ENCODE peak calls at places on chromosome 11, in nine cellular contexts. U, Z, C, P, Y, M, I, E and H are unnamed samples.
A peak's percentile ranks its signal among the peaks of the same experiment; 100 is the strongest.

GRCh38 chr11:44993971-44994705 is 43.5 kb upstream of the TP53I11 start:
- DNase-seq in U (no peak), Z (no peak), C (no peak), P (no peak), Y (no peak), M (no peak), I (no peak), E (no peak), H (no peak)

GRCh38 chr11:86243377-86243776 is 1.2 kb upstream of the EED start:
- DNase-seq in U (no peak), Z (no peak), C (no peak), P (no peak), Y (no peak), M (no peak), I (peak; percentile 40), E (no peak), H (no peak)

GRCh38 chr11:73795925-73796632 is 8.4 kb downstream of the MRPL48 start:
- DNase-seq in U (no peak), Z (no peak), C (no peak), P (no peak), Y (no peak), M (no peak), I (no peak), E (peak; percentile 66), H (no peak)

GRCh38 chr11:17008099-17008498 is 6.1 kb downstream of the PLEKHA7 start:
- DNase-seq in U (no peak), Z (peak; percentile 76), C (no peak), P (no peak), Y (no peak), M (no peak), I (no peak), E (no peak), H (no peak)

GRCh38 chr11:13152736-13153541 is 124.7 kb upstream of the BMAL1 start:
- DNase-seq in U (no peak), Z (no peak), C (peak; percentile 12), P (peak; percentile 27), Y (peak; percentile 57), M (no peak), I (peak; percentile 44), E (no peak), H (peak; percentile 56)

GRCh38 chr11:34263462-34264186 is 94.2 kb downstream of the ABTB2 start:
- DNase-seq in U (peak; percentile 26), Z (peak; percentile 73), C (peak; percentile 19), P (peak; percentile 92), Y (peak; percentile 75), M (peak; percentile 71), I (no peak), E (no peak), H (peak; percentile 79)

GRCh38 chr11:127056338-127056971 is 55.9 kb upstream of the KIRREL3 start:
- DNase-seq in U (no peak), Z (no peak), C (no peak), P (no peak), Y (no peak), M (peak; percentile 52), I (peak; percentile 6), E (no peak), H (no peak)

GRCh38 chr11:130042093-130042591 is 27.6 kb upstream of the APLP2 start:
- DNase-seq in U (peak; percentile 89), Z (no peak), C (peak; percentile 92), P (peak; percentile 90), Y (peak; percentile 97), M (no peak), I (peak; percentile 58), E (no peak), H (peak; percentile 99)

GRCh38 chr11:96188625-96189006 is 154.4 kb downstream of the MAML2 start:
- DNase-seq in U (no peak), Z (no peak), C (peak; percentile 24), P (peak; percentile 68), Y (peak; percentile 75), M (no peak), I (peak; percentile 12), E (no peak), H (peak; percentile 49)

GRCh38 chr11:126359431-126360048 is 4.1 kb downstream of the ST3GAL4 start:
- DNase-seq in U (no peak), Z (peak; percentile 16), C (no peak), P (peak; percentile 70), Y (peak; percentile 56), M (peak; percentile 76), I (no peak), E (no peak), H (peak; percentile 82)

GRCh38 chr11:70159612-70160570 is 43.2 kb upstream of the FADD start:
- DNase-seq in U (no peak), Z (peak; percentile 61), C (no peak), P (peak; percentile 81), Y (peak; percentile 8), M (no peak), I (no peak), E (no peak), H (peak; percentile 21)

GRCh38 chr11:28666632-28667031 is 558.4 kb downstream of the METTL15 start:
- DNase-seq in U (no peak), Z (no peak), C (no peak), P (no peak), Y (no peak), M (no peak), I (no peak), E (no peak), H (no peak)

GRCh38 chr11:133306019-133306418 is 226.3 kb downstream of the OPCML start:
- DNase-seq in U (no peak), Z (no peak), C (no peak), P (no peak), Y (no peak), M (no peak), I (no peak), E (peak; percentile 19), H (no peak)

DNA sequence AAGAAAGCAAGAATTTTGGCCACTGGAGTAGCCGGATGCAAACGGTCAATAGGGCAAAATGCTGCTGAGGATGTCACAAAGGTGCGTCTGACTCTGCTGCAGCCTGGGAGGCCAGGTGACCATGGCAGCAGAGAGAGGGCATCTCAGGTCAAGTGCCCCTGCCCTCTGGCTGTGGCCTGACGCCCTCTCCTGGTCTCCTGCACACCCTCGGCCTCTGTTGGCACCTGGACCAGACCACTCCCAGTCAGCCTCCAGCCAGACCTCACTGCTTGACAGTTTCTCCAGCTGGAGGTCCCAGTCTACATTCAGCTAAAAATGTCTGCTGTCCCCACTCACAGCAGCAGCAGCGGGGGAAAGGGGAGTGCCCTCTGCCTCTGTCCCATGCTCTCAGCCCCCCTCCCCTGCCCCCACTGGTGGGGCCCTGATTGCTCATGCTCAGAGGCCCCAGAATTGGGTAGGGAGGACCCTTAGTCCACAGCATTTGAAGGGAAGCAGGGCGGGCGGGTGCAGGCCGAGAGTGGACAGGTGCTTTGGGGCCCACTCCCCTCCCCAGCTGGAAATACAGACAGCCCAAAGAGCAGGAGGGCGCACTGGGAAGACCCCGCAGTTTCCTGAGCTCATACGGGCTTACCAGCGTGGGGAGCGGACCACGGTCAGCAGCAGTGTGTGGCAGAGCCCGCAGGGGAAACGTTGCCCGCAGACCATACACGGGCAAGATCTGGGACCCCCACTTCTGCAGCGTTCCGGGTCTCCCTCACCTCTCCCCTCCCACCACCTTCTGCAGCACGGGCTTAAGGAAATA is 1.6 kb upstream of the BRSK2 start:
- DNase-seq in U (no peak), Z (no peak), C (no peak), P (no peak), Y (no peak), M (no peak), I (no peak), E (peak; percentile 46), H (no peak)
- TF ChIP-seq CTCF in U (no peak), Z (no peak), C (no peak), P (no peak), Y (no peak), M (no peak), I (no peak), E (no peak), H (no peak)

GRCh38 chr11:6402061-6402470 is 11.8 kb downstream of the SMPD1 start:
- DNase-seq in U (no peak), Z (no peak), C (no peak), P (no peak), Y (no peak), M (no peak), I (peak; percentile 23), E (no peak), H (no peak)

GRCh38 chr11:6404341-6405038 is 14.2 kb downstream of the SMPD1 start:
- DNase-seq in U (no peak), Z (no peak), C (peak; percentile 18), P (peak; percentile 52), Y (no peak), M (no peak), I (no peak), E (no peak), H (no peak)

GRCh38 chr11:6402561-6402981 is 12.3 kb downstream of the SMPD1 start:
- DNase-seq in U (no peak), Z (no peak), C (no peak), P (peak; percentile 27), Y (no peak), M (no peak), I (no peak), E (no peak), H (no peak)

GRCh38 chr11:6405039-6405667 is 13.7 kb downstream of the APBB1 start:
- DNase-seq in U (no peak), Z (no peak), C (no peak), P (peak; percentile 30), Y (peak; percentile 18), M (no peak), I (no peak), E (peak; percentile 92), H (no peak)

DNA sequence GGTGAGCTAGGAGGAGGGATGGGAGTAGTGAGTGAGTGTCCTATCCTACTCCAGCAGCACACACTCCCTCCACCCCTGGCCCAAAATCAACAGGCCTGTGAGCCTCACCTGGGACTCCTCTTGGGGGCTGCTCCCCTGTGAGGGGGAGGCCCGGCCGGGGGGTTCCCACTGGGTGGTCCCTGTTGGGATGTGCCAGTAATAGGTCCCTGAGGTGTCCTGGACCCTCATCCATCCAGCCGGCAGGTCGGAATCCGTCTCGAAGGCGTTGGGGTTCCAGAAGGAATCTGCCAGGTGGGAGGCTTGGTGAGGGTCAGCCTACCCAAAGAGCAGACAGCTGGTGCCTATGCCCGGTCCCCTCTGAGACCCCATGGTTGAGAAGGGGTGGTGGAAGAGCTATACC is 13.3 kb downstream of the SMPD1 start:
- DNase-seq in U (no peak), Z (no peak), C (no peak), P (no peak), Y (no peak), M (no peak), I (no peak), E (no peak), H (no peak)
- TF ChIP-seq CTCF in U (no peak), Z (no peak), C (no peak), P (no peak), Y (no peak), M (no peak), I (no peak), E (no peak), H (no peak)

DNA sequence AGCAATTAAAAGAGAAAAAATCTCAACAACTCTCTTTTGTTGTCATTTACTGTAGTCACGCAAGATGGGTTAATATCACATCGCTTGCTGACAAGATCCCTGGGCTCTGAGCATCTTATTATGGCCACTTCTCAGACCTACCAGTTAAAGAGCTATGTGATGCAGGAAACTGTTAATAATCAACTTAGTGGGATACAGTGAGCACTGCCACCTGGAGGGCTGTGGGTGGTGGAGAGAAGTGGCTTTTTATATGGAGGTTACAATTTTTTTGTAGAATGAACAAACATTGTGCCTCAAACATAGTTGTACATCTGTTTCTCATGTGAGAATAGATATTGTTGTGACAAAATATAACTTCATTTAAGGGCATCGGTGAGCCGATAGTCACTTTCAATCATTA is 181.0 kb downstream of the TENM4 start:
- DNase-seq in U (no peak), Z (no peak), C (no peak), P (no peak), Y (peak; percentile 32), M (no peak), I (no peak), E (no peak), H (peak; percentile 28)
- TF ChIP-seq CTCF in U (peak; percentile 28), Z (no peak), C (peak; percentile 55), P (peak; percentile 5), Y (peak; percentile 44), M (no peak), I (no peak), E (no peak), H (no peak)

GRCh38 chr11:66851698-66852465 is 5.0 kb upstream of the LRFN4 start:
- DNase-seq in U (no peak), Z (no peak), C (no peak), P (no peak), Y (no peak), M (no peak), I (peak; percentile 58), E (peak; percentile 79), H (no peak)
- TF ChIP-seq CTCF in U (no peak), Z (no peak), C (peak; percentile 33), P (no peak), Y (no peak), M (no peak), I (peak; percentile 87), E (peak; percentile 53), H (peak; percentile 5)